ENCODE peak calls at places on chromosome 18, in ten cellular contexts. Y is GM23338, V is WERI-Rb-1, S is left ventricle myocardium inferior, Q is thyroid gland, X is fibroblast of pulmonary artery, O is BJ, A is astrocyte of the cerebellum, U is AG04450, H is kidney. D is an unnamed sample.

GRCh38 chr18:75160315-75160714 is 48.6 kb downstream of the PTGR3 start:
- DNase-seq in S (no peak), H (no peak), U (no peak), A (no peak), Y (peak; percentile 48), X (no peak), O (no peak), Q (no peak), V (no peak), D (no peak)

GRCh38 chr18:5197032-5197434 is at the start of gene AKAIN1:
- DNase-seq in V (peak; percentile 34), X (peak; percentile 36), Q (peak; percentile 7), S (peak; percentile 34), A (peak; percentile 0), Y (peak; percentile 87), U (no peak), O (no peak), H (peak; percentile 65), D (peak; percentile 17)

GRCh38 chr18:26056291-26056690 is 34.1 kb downstream of the SS18 start:
- DNase-seq in H (no peak), Y (no peak), V (no peak), O (no peak), X (peak; percentile 76), U (peak; percentile 4), A (no peak), Q (no peak), S (no peak), D (no peak)

GRCh38 chr18:23725351-23725750 is 36.1 kb downstream of the LAMA3 start:
- DNase-seq in V (no peak), U (no peak), X (no peak), H (peak; percentile 48), O (no peak), S (no peak), Q (no peak), Y (no peak), A (no peak), D (no peak)

GRCh38 chr18:3499498-3499897 is 49.5 kb downstream of the TGIF1 start:
- DNase-seq in O (no peak), X (peak; percentile 16), Q (no peak), A (no peak), Y (peak; percentile 80), V (no peak), H (no peak), U (no peak), S (no peak), D (no peak)

GRCh38 chr18:80167947-80168745 is 59.1 kb downstream of the ADNP2 start:
- DNase-seq in Q (no peak), O (no peak), U (no peak), Y (no peak), A (no peak), X (no peak), V (no peak), H (peak; percentile 63), S (no peak), D (no peak)

GRCh38 chr18:48093104-48093503 is 162.6 kb upstream of the SMAD2 start:
- DNase-seq in Y (no peak), Q (no peak), X (no peak), S (no peak), H (peak; percentile 46), U (no peak), O (no peak), A (no peak), V (no peak), D (no peak)

GRCh38 chr18:79684283-79684631 is 4.7 kb downstream of the CTDP1 start:
- DNase-seq in A (no peak), H (no peak), Q (no peak), U (no peak), X (no peak), Y (no peak), O (no peak), S (no peak), V (no peak), D (no peak)

GRCh38 chr18:79523738-79524180 is 128.0 kb downstream of the NFATC1 start:
- DNase-seq in X (no peak), U (no peak), H (peak; percentile 68), Y (no peak), S (no peak), A (no peak), O (no peak), Q (no peak), V (no peak), D (peak; percentile 65)

DNA sequence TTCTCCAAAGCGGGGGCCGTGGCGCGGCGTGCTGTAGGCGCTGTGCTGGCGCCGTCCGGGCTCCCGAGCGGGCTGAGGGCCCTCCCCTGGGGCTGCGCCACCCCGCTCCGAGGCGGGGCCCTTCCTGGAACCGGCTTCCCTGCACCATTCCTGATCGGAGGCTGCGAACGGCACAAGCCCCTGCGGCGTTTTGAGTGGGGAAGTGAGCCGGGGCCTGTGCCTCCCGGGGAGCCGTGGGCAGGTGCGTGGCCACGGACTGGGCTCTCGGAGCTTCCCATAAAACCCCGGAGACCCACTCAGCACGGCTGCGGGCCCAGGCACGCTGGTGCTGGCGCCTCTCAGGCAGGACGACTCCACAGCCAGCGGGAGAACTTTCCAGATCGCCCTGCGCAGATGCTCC is 74.7 kb downstream of the PSMG2 start:
- DNase-seq in O (no peak), U (no peak), S (no peak), X (no peak), Q (no peak), V (no peak), H (no peak), Y (no peak), A (no peak), D (peak; percentile 31)
- H3K4me3 ChIP-seq in O (no peak overlapping the region), U (no peak overlapping the region), S (peak overlapping the region; percentile 45), X (peak overlapping the region; percentile 12), Q (no peak overlapping the region), V (no peak overlapping the region), H (no peak overlapping the region), Y (peak overlapping the region; percentile 72), A (no peak overlapping the region), D (no peak overlapping the region)

DNA sequence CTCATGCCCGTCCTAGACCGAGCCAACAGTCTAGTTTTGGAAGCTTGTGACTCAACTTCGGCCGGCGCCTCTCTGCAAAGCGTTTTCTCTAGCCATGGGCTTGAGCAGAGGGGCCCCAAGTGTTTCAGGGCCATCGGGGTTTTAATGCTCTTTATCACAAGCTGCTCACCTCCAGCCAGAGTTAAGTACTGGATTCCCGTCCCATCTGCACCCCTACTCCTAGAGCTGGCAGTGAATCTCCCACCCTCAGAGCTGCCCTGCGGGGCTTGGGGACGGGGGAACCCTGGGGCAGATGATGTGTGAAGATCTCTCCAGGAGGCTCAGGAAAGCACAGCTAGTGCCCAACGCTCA is 7.3 kb downstream of the RAX start:
- DNase-seq in O (no peak), Q (no peak), U (no peak), X (no peak), S (no peak), H (no peak), A (no peak), V (peak; percentile 84), Y (peak; percentile 2), D (no peak)
- TF ChIP-seq CTCF in O (no peak), Q (no peak), U (no peak), X (no peak), S (no peak), H (no peak), A (no peak), V (no peak), Y (no peak), D (no peak)

GRCh38 chr18:24799176-24799575 is 338.7 kb downstream of the HRH4 start:
- DNase-seq in Q (no peak), Y (no peak), H (no peak), U (no peak), V (no peak), S (no peak), X (no peak), A (no peak), O (no peak), D (no peak)
- H3K4me3 ChIP-seq in Q (no peak overlapping the region), Y (no peak overlapping the region), H (no peak overlapping the region), U (no peak overlapping the region), V (no peak overlapping the region), S (no peak overlapping the region), X (no peak overlapping the region), A (no peak overlapping the region), O (no peak overlapping the region), D (no peak overlapping the region)

GRCh38 chr18:31409301-31409700 is 32.7 kb downstream of the DSG4 start:
- DNase-seq in S (no peak), Y (no peak), Q (no peak), X (no peak), V (no peak), U (no peak), A (no peak), H (no peak), O (no peak), D (no peak)
- TF ChIP-seq CTCF in S (no peak), Y (no peak), Q (no peak), X (no peak), V (no peak), U (no peak), A (no peak), H (no peak), O (no peak), D (no peak)

GRCh38 chr18:34158881-34159690 is 65.6 kb downstream of the NOL4 start:
- DNase-seq in Q (peak; percentile 24), S (no peak), V (peak; percentile 82), O (no peak), Y (peak; percentile 96), X (peak; percentile 19), A (peak; percentile 36), H (peak; percentile 74), U (no peak), D (no peak)

DNA sequence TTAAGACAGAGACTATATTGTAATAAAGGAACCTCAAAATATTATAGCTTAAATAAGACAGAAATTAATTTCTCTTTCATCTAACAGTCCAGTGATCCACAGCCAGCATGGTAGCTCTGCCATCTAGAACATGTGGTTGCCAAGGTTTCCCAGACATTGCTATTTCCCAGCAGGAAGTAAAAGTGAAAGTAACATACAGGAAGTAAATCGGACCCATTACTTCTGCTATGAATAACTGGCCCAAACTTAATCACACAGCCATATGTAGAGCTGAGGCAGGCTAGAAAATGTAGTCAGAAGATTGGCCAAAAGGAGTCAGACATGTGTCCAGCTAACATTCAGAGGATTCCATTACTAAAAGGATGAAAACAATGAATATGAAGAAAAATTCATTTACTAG is 71.0 kb downstream of the NOL4 start:
- DNase-seq in A (peak; percentile 5), Q (no peak), X (peak; percentile 41), U (no peak), V (no peak), S (no peak), O (no peak), H (no peak), Y (no peak), D (no peak)
- H3K4me3 ChIP-seq in A (no peak overlapping the region), Q (no peak overlapping the region), X (peak overlapping the region; percentile 12), U (peak overlapping the region; percentile 0), V (no peak overlapping the region), S (peak overlapping the region; percentile 31), O (no peak overlapping the region), H (peak overlapping the region; percentile 28), Y (no peak overlapping the region), D (no peak overlapping the region)